ENCODE peak calls at places on chromosome 9, in four cellular contexts. N is mucosa of gallbladder, A is GM06990, Y is Right ventricle myocardium inferior. Z is an unnamed sample.

GRCh38 chr9:84871983-84872382 is 202.5 kb downstream of the NTRK2 start:
- DNase-seq in Y (no peak), A (no peak), N (no peak), Z (no peak)

GRCh38 chr9:104850771-104851170 is 77.2 kb downstream of the ABCA1 start:
- DNase-seq in A (no peak), Y (no peak), N (no peak), Z (no peak)

GRCh38 chr9:113709721-113710120 is 166.4 kb upstream of the ZNF618 start:
- DNase-seq in A (no peak), N (no peak), Y (no peak), Z (no peak)

GRCh38 chr9:33125871-33126822 is 41.0 kb downstream of the B4GALT1 start:
- DNase-seq in N (no peak), A (no peak), Y (no peak), Z (peak)

GRCh38 chr9:22097712-22098111 is 88.6 kb upstream of the CDKN2B start:
- DNase-seq in A (no peak), Y (no peak), N (no peak), Z (no peak)

GRCh38 chr9:136133191-136133958 is 14.7 kb upstream of the TMEM250 start:
- DNase-seq in A (no peak), N (no peak), Y (no peak), Z (peak)

GRCh38 chr9:89413963-89414638 is 83.8 kb downstream of the SEMA4D start:
- DNase-seq in Y (no peak), A (no peak), N (no peak), Z (peak)

GRCh38 chr9:34578241-34579096 is 11.1 kb downstream of the CNTFR start:
- DNase-seq in N (no peak), A (no peak), Y (no peak), Z (peak)

GRCh38 chr9:35027871-35028270 is 38.3 kb downstream of the DNAJB5 start:
- DNase-seq in N (no peak), A (no peak), Y (no peak), Z (no peak)

GRCh38 chr9:134301387-134302129 is 24.7 kb upstream of the RXRA start:
- DNase-seq in N (peak), Y (peak), A (peak), Z (peak)

GRCh38 chr9:122095010-122095767 is 2.1 kb upstream of the TTLL11 start:
- DNase-seq in N (peak), Y (no peak), A (peak), Z (no peak)

GRCh38 chr9:111965566-111966019 is 69.0 kb downstream of the UGCG start:
- DNase-seq in A (peak), Y (no peak), N (peak), Z (no peak)

GRCh38 chr9:74006935-74007334 is 490.2 kb upstream of the RORB start:
- DNase-seq in Y (no peak), N (no peak), A (no peak), Z (no peak)